ENCODE peak calls at places on chromosomes 16 and 17, in five cellular contexts. M is vagina; I is CD8-positive, alpha-beta T cell; Q is AG10803; S is GM13977. B is an unnamed sample.

GRCh38 chr16:27867122-27868110 is 196.1 kb downstream of the GSG1L start:
- DNase-seq in Q (peak), M (no peak), S (peak), I (no peak), B (peak)

GRCh38 chr17:78915872-78916632 is 9.1 kb downstream of the TIMP2 start:
- DNase-seq in I (no peak), S (no peak), Q (peak), M (no peak), B (no peak)

GRCh38 chr16:88840589-88841215 is 16.0 kb downstream of the GALNS start:
- DNase-seq in M (no peak), S (no peak), Q (no peak), I (no peak), B (no peak)

GRCh38 chr16:52521570-52521969 is 25.4 kb downstream of the TOX3 start:
- DNase-seq in M (no peak), Q (no peak), I (no peak), S (no peak), B (no peak)

GRCh38 chr16:68993421-68993820 is 112.0 kb upstream of the HAS3 start:
- DNase-seq in S (no peak), M (no peak), Q (no peak), I (no peak), B (no peak)

GRCh38 chr17:50281739-50282401 is 7.6 kb downstream of the TMEM92 start:
- DNase-seq in I (no peak), S (no peak), Q (no peak), M (no peak), B (no peak)

GRCh38 chr17:65290616-65291015 is 153.4 kb downstream of the RGS9 start:
- DNase-seq in Q (no peak), M (no peak), I (no peak), S (no peak), B (no peak)

GRCh38 chr17:39939588-39940419 is 12.3 kb downstream of the LRRC3C start:
- DNase-seq in I (no peak), Q (peak), S (peak), M (no peak), B (peak)

GRCh38 chr16:89506791-89507191 is 1.4 kb upstream of the SPG7 start:
- DNase-seq in I (no peak), M (no peak), S (no peak), Q (no peak), B (no peak)

GRCh38 chr16:49696414-49697101 is 159.4 kb downstream of the ZNF423 start:
- DNase-seq in I (no peak), Q (no peak), M (no peak), S (no peak), B (no peak)

GRCh38 chr17:43033947-43034622 is 9.1 kb downstream of the RND2 start:
- DNase-seq in S (no peak), Q (no peak), I (no peak), M (no peak), B (no peak)

GRCh38 chr16:14111713-14112538 is 40.8 kb downstream of the MRTFB start:
- DNase-seq in S (no peak), M (no peak), Q (peak), I (no peak), B (no peak)

GRCh38 chr17:27424941-27425340 is 31.3 kb upstream of the KSR1 start:
- DNase-seq in I (no peak), S (no peak), M (no peak), Q (no peak), B (no peak)

GRCh38 chr17:57911834-57912673 is 43.2 kb downstream of the CUEDC1 start:
- DNase-seq in Q (peak), M (no peak), S (no peak), I (no peak), B (no peak)

GRCh38 chr16:11391576-11391975 is 46.3 kb downstream of the RMI2 start:
- DNase-seq in I (no peak), Q (no peak), M (no peak), S (peak), B (no peak)

GRCh38 chr16:77943770-77944169 is 78.6 kb upstream of the CLEC3A start:
- DNase-seq in S (no peak), M (no peak), Q (no peak), I (no peak), B (no peak)

GRCh38 chr17:60600490-60601431 is 768 bp downstream of the PPM1D start:
- DNase-seq in I (no peak), M (no peak), Q (peak), S (peak), B (peak)
- TF ChIP-seq CTCF in I (peak), M (peak), Q (peak), S (peak), B (peak)

GRCh38 chr17:67157732-67158639 is 87.0 kb downstream of the HELZ start:
- DNase-seq in Q (peak), M (no peak), S (peak), I (no peak), B (peak)
- TF ChIP-seq CTCF in Q (peak), M (no peak), S (peak), I (no peak), B (no peak)

DNA sequence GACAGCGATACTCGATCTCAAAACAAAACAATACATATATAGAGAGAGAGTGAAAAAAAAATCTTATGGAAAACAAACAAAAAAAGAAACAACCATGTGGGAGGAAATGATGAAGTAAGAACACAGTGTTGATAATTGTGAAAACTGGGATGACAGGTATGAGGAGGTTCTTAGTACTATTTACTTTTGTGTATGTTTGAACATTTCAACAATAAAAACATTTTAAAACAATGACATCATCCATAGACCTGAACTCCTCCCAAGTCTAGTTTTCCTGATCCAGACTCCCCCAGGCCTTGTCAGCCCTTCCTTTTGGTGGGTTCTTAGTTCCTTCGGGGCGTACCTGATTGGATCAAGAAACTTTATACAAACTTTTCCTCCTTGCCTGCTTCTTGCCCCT is 51.7 kb downstream of the CCDC42 start:
- DNase-seq in I (no peak), S (no peak), M (no peak), Q (no peak), B (no peak)
- TF ChIP-seq CTCF in I (no peak), S (no peak), M (no peak), Q (no peak), B (no peak)

GRCh38 chr16:9256196-9256595 is 164.8 kb downstream of the HAPSTR1 start:
- DNase-seq in M (no peak), S (peak), I (no peak), Q (no peak), B (peak)
- TF ChIP-seq CTCF in M (no peak), S (peak), I (peak), Q (no peak), B (peak)

DNA sequence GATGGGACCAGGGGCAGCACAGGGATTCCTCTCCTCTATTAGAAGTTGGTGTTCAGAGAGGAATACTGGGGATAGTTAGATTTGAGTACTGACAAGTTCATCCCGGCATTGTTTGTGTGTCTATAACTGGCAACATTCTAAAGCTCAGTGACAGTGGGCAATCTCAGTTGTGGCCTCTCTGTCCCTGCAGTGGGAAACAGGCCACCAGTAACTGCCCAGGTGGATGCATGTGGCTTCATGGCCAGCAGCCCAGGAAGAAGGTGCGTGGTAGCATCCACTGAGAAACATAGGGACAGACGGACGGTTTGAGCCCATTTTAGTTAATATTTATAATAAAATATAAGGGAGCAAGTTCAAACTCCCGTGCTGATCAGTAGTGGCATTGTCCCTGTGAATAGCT is 51.5 kb downstream of the B9D1 start:
- DNase-seq in Q (no peak), M (no peak), I (no peak), S (no peak), B (no peak)
- TF ChIP-seq CTCF in Q (no peak), M (no peak), I (no peak), S (no peak), B (no peak)

GRCh38 chr17:8220783-8221662 is 10.6 kb upstream of the AURKB start:
- DNase-seq in Q (peak), S (peak), M (no peak), I (peak), B (peak)
- TF ChIP-seq CTCF in Q (no peak), S (no peak), M (no peak), I (no peak), B (no peak)

GRCh38 chr17:565506-565905 is 149.1 kb downstream of the VPS53 start:
- DNase-seq in S (no peak), M (no peak), I (no peak), Q (no peak), B (no peak)
- TF ChIP-seq CTCF in S (no peak), M (no peak), I (no peak), Q (no peak), B (no peak)

GRCh38 chr16:81315271-81316175 is 761 bp downstream of the GAN start:
- DNase-seq in Q (peak), S (peak), M (no peak), I (no peak), B (peak)
- TF ChIP-seq CTCF in Q (peak), S (peak), M (no peak), I (no peak), B (no peak)

DNA sequence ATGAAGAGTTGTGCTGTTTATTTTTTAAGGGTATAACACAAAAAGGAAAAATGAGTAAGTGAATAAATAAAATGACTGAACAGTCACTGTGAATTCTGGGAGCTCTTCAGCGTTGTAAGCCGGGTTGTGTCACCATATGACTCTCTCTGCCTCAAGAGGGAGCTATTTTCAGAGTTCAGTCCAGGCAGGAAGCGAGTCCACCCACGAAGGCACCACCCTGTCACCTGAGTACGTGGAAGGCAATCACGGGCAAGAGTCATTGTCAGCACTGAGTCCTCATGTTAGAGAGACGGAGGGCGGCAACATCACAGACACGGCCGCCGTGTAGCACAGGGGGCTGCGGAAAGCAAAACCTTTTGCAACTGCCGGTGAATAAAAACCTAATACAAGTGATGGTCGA is 227.6 kb downstream of the UTP18 start:
- DNase-seq in Q (no peak), M (no peak), S (no peak), I (no peak), B (no peak)
- TF ChIP-seq CTCF in Q (no peak), M (no peak), S (peak), I (no peak), B (no peak)

B was measured in GM13976.